ENCODE peak calls at places on chromosomes 1 and 21, in ten cellular contexts. One of them, this sample, is unnamed.

GRCh38 chr1:163874070-163874469 is 552.3 kb downstream of the NUF2 start:
- DNase-seq in neural progenitor cell: no peak
- DNase-seq in cardiac septum: no peak
- DNase-seq in T-cell: no peak
- DNase-seq in T-helper 1 cell: no peak
- DNase-seq in cardiac muscle cell: no peak
- DNase-seq in T-helper 2 cell treated with Interferon-gamma antibody and Interleukin-4, amounts not matched to agents 5 μg/mL and 100 μg/mL, for 36 hours: no peak
- DNase-seq in hepatic stellate cell: no peak
- DNase-seq in Right ventricle myocardium inferior: no peak
- DNase-seq in iPS-NIHi11: peak
- DNase-seq in this sample: no peak

GRCh38 chr1:237799762-237800474 is 90.8 kb downstream of the ZP4 start:
- DNase-seq in neural progenitor cell: peak
- DNase-seq in cardiac septum: no peak
- DNase-seq in T-cell: peak
- DNase-seq in T-helper 1 cell: peak
- DNase-seq in cardiac muscle cell: peak
- DNase-seq in T-helper 2 cell treated with Interferon-gamma antibody and Interleukin-4, amounts not matched to agents 5 μg/mL and 100 μg/mL, for 36 hours: no peak
- DNase-seq in hepatic stellate cell: no peak
- DNase-seq in Right ventricle myocardium inferior: peak
- DNase-seq in iPS-NIHi11: peak
- DNase-seq in this sample: no peak

GRCh38 chr1:53087332-53088285 is 25.6 kb downstream of the PODN start:
- DNase-seq in neural progenitor cell: peak
- DNase-seq in cardiac septum: no peak
- DNase-seq in T-cell: no peak
- DNase-seq in T-helper 1 cell: no peak
- DNase-seq in cardiac muscle cell: no peak
- DNase-seq in T-helper 2 cell treated with Interferon-gamma antibody and Interleukin-4, amounts not matched to agents 5 μg/mL and 100 μg/mL, for 36 hours: no peak
- DNase-seq in hepatic stellate cell: no peak
- DNase-seq in Right ventricle myocardium inferior: peak
- DNase-seq in iPS-NIHi11: peak
- DNase-seq in this sample: no peak

GRCh38 chr1:54542120-54542961 is 5.7 kb upstream of the ACOT11 start:
- DNase-seq in neural progenitor cell: peak
- DNase-seq in cardiac septum: peak
- DNase-seq in T-cell: peak
- DNase-seq in T-helper 1 cell: peak
- DNase-seq in cardiac muscle cell: peak
- DNase-seq in T-helper 2 cell treated with Interferon-gamma antibody and Interleukin-4, amounts not matched to agents 5 μg/mL and 100 μg/mL, for 36 hours: peak
- DNase-seq in hepatic stellate cell: no peak
- DNase-seq in Right ventricle myocardium inferior: peak
- DNase-seq in iPS-NIHi11: peak
- DNase-seq in this sample: no peak

GRCh38 chr1:113479713-113480676 is 89.7 kb downstream of the MAGI3 start:
- DNase-seq in neural progenitor cell: no peak
- DNase-seq in cardiac septum: no peak
- DNase-seq in T-cell: no peak
- DNase-seq in T-helper 1 cell: no peak
- DNase-seq in cardiac muscle cell: no peak
- DNase-seq in T-helper 2 cell treated with Interferon-gamma antibody and Interleukin-4, amounts not matched to agents 5 μg/mL and 100 μg/mL, for 36 hours: no peak
- DNase-seq in hepatic stellate cell: no peak
- DNase-seq in Right ventricle myocardium inferior: no peak
- DNase-seq in iPS-NIHi11: no peak
- DNase-seq in this sample: no peak

GRCh38 chr1:200767326-200767725 is 28.6 kb downstream of the CAMSAP2 start:
- DNase-seq in neural progenitor cell: no peak
- DNase-seq in cardiac septum: no peak
- DNase-seq in T-cell: no peak
- DNase-seq in T-helper 1 cell: no peak
- DNase-seq in cardiac muscle cell: peak
- DNase-seq in T-helper 2 cell treated with Interferon-gamma antibody and Interleukin-4, amounts not matched to agents 5 μg/mL and 100 μg/mL, for 36 hours: no peak
- DNase-seq in hepatic stellate cell: no peak
- DNase-seq in Right ventricle myocardium inferior: no peak
- DNase-seq in iPS-NIHi11: no peak
- DNase-seq in this sample: no peak

GRCh38 chr21:15134711-15135110 is 69.9 kb upstream of the NRIP1 start:
- DNase-seq in neural progenitor cell: no peak
- DNase-seq in cardiac septum: no peak
- DNase-seq in T-cell: no peak
- DNase-seq in T-helper 1 cell: no peak
- DNase-seq in cardiac muscle cell: no peak
- DNase-seq in T-helper 2 cell treated with Interferon-gamma antibody and Interleukin-4, amounts not matched to agents 5 μg/mL and 100 μg/mL, for 36 hours: no peak
- DNase-seq in hepatic stellate cell: no peak
- DNase-seq in Right ventricle myocardium inferior: no peak
- DNase-seq in iPS-NIHi11: no peak
- DNase-seq in this sample: no peak

GRCh38 chr1:75730432-75730831 is 5.9 kb downstream of the ACADM start:
- DNase-seq in neural progenitor cell: no peak
- DNase-seq in cardiac septum: no peak
- DNase-seq in T-cell: no peak
- DNase-seq in T-helper 1 cell: no peak
- DNase-seq in cardiac muscle cell: no peak
- DNase-seq in T-helper 2 cell treated with Interferon-gamma antibody and Interleukin-4, amounts not matched to agents 5 μg/mL and 100 μg/mL, for 36 hours: no peak
- DNase-seq in hepatic stellate cell: no peak
- DNase-seq in Right ventricle myocardium inferior: no peak
- DNase-seq in iPS-NIHi11: no peak
- DNase-seq in this sample: no peak

GRCh38 chr1:17232759-17233661 is 15.9 kb upstream of the PADI3 start:
- DNase-seq in neural progenitor cell: no peak
- DNase-seq in cardiac septum: no peak
- DNase-seq in T-cell: no peak
- DNase-seq in T-helper 1 cell: no peak
- DNase-seq in cardiac muscle cell: peak
- DNase-seq in T-helper 2 cell treated with Interferon-gamma antibody and Interleukin-4, amounts not matched to agents 5 μg/mL and 100 μg/mL, for 36 hours: no peak
- DNase-seq in hepatic stellate cell: peak
- DNase-seq in Right ventricle myocardium inferior: no peak
- DNase-seq in iPS-NIHi11: no peak
- DNase-seq in this sample: no peak

GRCh38 chr1:38037481-38037939 is 9.1 kb downstream of the POU3F1 start:
- DNase-seq in neural progenitor cell: no peak
- DNase-seq in cardiac septum: peak
- DNase-seq in T-cell: no peak
- DNase-seq in T-helper 1 cell: no peak
- DNase-seq in cardiac muscle cell: peak
- DNase-seq in T-helper 2 cell treated with Interferon-gamma antibody and Interleukin-4, amounts not matched to agents 5 μg/mL and 100 μg/mL, for 36 hours: no peak
- DNase-seq in hepatic stellate cell: no peak
- DNase-seq in Right ventricle myocardium inferior: no peak
- DNase-seq in iPS-NIHi11: no peak
- DNase-seq in this sample: no peak

GRCh38 chr1:88612783-88613182 is 71.3 kb upstream of the PKN2 start:
- DNase-seq in neural progenitor cell: no peak
- DNase-seq in cardiac septum: no peak
- DNase-seq in T-cell: no peak
- DNase-seq in T-helper 1 cell: no peak
- DNase-seq in cardiac muscle cell: no peak
- DNase-seq in T-helper 2 cell treated with Interferon-gamma antibody and Interleukin-4, amounts not matched to agents 5 μg/mL and 100 μg/mL, for 36 hours: no peak
- DNase-seq in hepatic stellate cell: no peak
- DNase-seq in Right ventricle myocardium inferior: no peak
- DNase-seq in iPS-NIHi11: no peak
- DNase-seq in this sample: no peak

GRCh38 chr1:9628541-9629444 is 22.7 kb upstream of the PIK3CD start:
- DNase-seq in neural progenitor cell: no peak
- DNase-seq in cardiac septum: no peak
- DNase-seq in T-cell: peak
- DNase-seq in T-helper 1 cell: peak
- DNase-seq in cardiac muscle cell: no peak
- DNase-seq in T-helper 2 cell treated with Interferon-gamma antibody and Interleukin-4, amounts not matched to agents 5 μg/mL and 100 μg/mL, for 36 hours: peak
- DNase-seq in hepatic stellate cell: no peak
- DNase-seq in Right ventricle myocardium inferior: peak
- DNase-seq in iPS-NIHi11: no peak
- DNase-seq in this sample: no peak

GRCh38 chr1:231126181-231126580 is 35.7 kb upstream of the TRIM67 start:
- DNase-seq in neural progenitor cell: no peak
- DNase-seq in cardiac septum: no peak
- DNase-seq in T-cell: no peak
- DNase-seq in T-helper 1 cell: no peak
- DNase-seq in cardiac muscle cell: no peak
- DNase-seq in T-helper 2 cell treated with Interferon-gamma antibody and Interleukin-4, amounts not matched to agents 5 μg/mL and 100 μg/mL, for 36 hours: no peak
- DNase-seq in hepatic stellate cell: no peak
- DNase-seq in Right ventricle myocardium inferior: no peak
- DNase-seq in iPS-NIHi11: no peak
- DNase-seq in this sample: no peak

GRCh38 chr1:35845766-35846165 is 37.2 kb upstream of the AGO1 start:
- DNase-seq in neural progenitor cell: no peak
- DNase-seq in cardiac septum: no peak
- DNase-seq in T-cell: no peak
- DNase-seq in T-helper 1 cell: no peak
- DNase-seq in cardiac muscle cell: peak
- DNase-seq in T-helper 2 cell treated with Interferon-gamma antibody and Interleukin-4, amounts not matched to agents 5 μg/mL and 100 μg/mL, for 36 hours: no peak
- DNase-seq in hepatic stellate cell: no peak
- DNase-seq in Right ventricle myocardium inferior: no peak
- DNase-seq in iPS-NIHi11: no peak
- DNase-seq in this sample: no peak

GRCh38 chr1:168623003-168623828 is 46.8 kb downstream of the XCL1 start:
- DNase-seq in neural progenitor cell: no peak
- DNase-seq in cardiac septum: no peak
- DNase-seq in T-cell: no peak
- DNase-seq in T-helper 1 cell: no peak
- DNase-seq in cardiac muscle cell: peak
- DNase-seq in T-helper 2 cell treated with Interferon-gamma antibody and Interleukin-4, amounts not matched to agents 5 μg/mL and 100 μg/mL, for 36 hours: no peak
- DNase-seq in hepatic stellate cell: no peak
- DNase-seq in Right ventricle myocardium inferior: no peak
- DNase-seq in iPS-NIHi11: no peak
- DNase-seq in this sample: no peak

GRCh38 chr1:106555571-106555970 is 500.9 kb upstream of the PRMT6 start:
- DNase-seq in neural progenitor cell: no peak
- DNase-seq in cardiac septum: no peak
- DNase-seq in T-cell: no peak
- DNase-seq in T-helper 1 cell: no peak
- DNase-seq in cardiac muscle cell: no peak
- DNase-seq in T-helper 2 cell treated with Interferon-gamma antibody and Interleukin-4, amounts not matched to agents 5 μg/mL and 100 μg/mL, for 36 hours: no peak
- DNase-seq in hepatic stellate cell: no peak
- DNase-seq in Right ventricle myocardium inferior: no peak
- DNase-seq in iPS-NIHi11: no peak
- DNase-seq in this sample: no peak

GRCh38 chr1:232039303-232039702 is 412.7 kb downstream of the DISC1 start:
- DNase-seq in neural progenitor cell: no peak
- DNase-seq in cardiac septum: no peak
- DNase-seq in T-cell: no peak
- DNase-seq in T-helper 1 cell: no peak
- DNase-seq in cardiac muscle cell: no peak
- DNase-seq in T-helper 2 cell treated with Interferon-gamma antibody and Interleukin-4, amounts not matched to agents 5 μg/mL and 100 μg/mL, for 36 hours: no peak
- DNase-seq in hepatic stellate cell: no peak
- DNase-seq in Right ventricle myocardium inferior: no peak
- DNase-seq in iPS-NIHi11: no peak
- DNase-seq in this sample: no peak

GRCh38 chr1:1233567-1233892 is 1.5 kb downstream of the B3GALT6 start:
- DNase-seq in neural progenitor cell: no peak
- DNase-seq in cardiac septum: no peak
- DNase-seq in T-cell: no peak
- DNase-seq in T-helper 1 cell: no peak
- DNase-seq in cardiac muscle cell: no peak
- DNase-seq in T-helper 2 cell treated with Interferon-gamma antibody and Interleukin-4, amounts not matched to agents 5 μg/mL and 100 μg/mL, for 36 hours: no peak
- DNase-seq in hepatic stellate cell: no peak
- DNase-seq in Right ventricle myocardium inferior: no peak
- DNase-seq in iPS-NIHi11: no peak
- DNase-seq in this sample: no peak

GRCh38 chr1:207335695-207336363 is 14.4 kb downstream of the CD55 start:
- DNase-seq in neural progenitor cell: no peak
- DNase-seq in cardiac septum: no peak
- DNase-seq in T-cell: no peak
- DNase-seq in T-helper 1 cell: peak
- DNase-seq in cardiac muscle cell: peak
- DNase-seq in T-helper 2 cell treated with Interferon-gamma antibody and Interleukin-4, amounts not matched to agents 5 μg/mL and 100 μg/mL, for 36 hours: peak
- DNase-seq in hepatic stellate cell: no peak
- DNase-seq in Right ventricle myocardium inferior: no peak
- DNase-seq in iPS-NIHi11: no peak
- DNase-seq in this sample: no peak

GRCh38 chr1:78047631-78048030 is 1.9 kb downstream of the GIPC2 start:
- DNase-seq in neural progenitor cell: no peak
- DNase-seq in cardiac septum: no peak
- DNase-seq in T-cell: no peak
- DNase-seq in T-helper 1 cell: no peak
- DNase-seq in cardiac muscle cell: no peak
- DNase-seq in T-helper 2 cell treated with Interferon-gamma antibody and Interleukin-4, amounts not matched to agents 5 μg/mL and 100 μg/mL, for 36 hours: no peak
- DNase-seq in hepatic stellate cell: no peak
- DNase-seq in Right ventricle myocardium inferior: no peak
- DNase-seq in iPS-NIHi11: no peak
- DNase-seq in this sample: no peak

GRCh38 chr1:61293197-61293596 is 210.8 kb downstream of the NFIA start:
- DNase-seq in neural progenitor cell: no peak
- DNase-seq in cardiac septum: no peak
- DNase-seq in T-cell: no peak
- DNase-seq in T-helper 1 cell: no peak
- DNase-seq in cardiac muscle cell: no peak
- DNase-seq in T-helper 2 cell treated with Interferon-gamma antibody and Interleukin-4, amounts not matched to agents 5 μg/mL and 100 μg/mL, for 36 hours: no peak
- DNase-seq in hepatic stellate cell: no peak
- DNase-seq in Right ventricle myocardium inferior: no peak
- DNase-seq in iPS-NIHi11: no peak
- DNase-seq in this sample: no peak

GRCh38 chr1:111977378-111977777 is 12.1 kb downstream of the KCND3 start:
- DNase-seq in neural progenitor cell: no peak
- DNase-seq in cardiac septum: no peak
- DNase-seq in T-cell: no peak
- DNase-seq in T-helper 1 cell: no peak
- DNase-seq in cardiac muscle cell: no peak
- DNase-seq in T-helper 2 cell treated with Interferon-gamma antibody and Interleukin-4, amounts not matched to agents 5 μg/mL and 100 μg/mL, for 36 hours: no peak
- DNase-seq in hepatic stellate cell: no peak
- DNase-seq in Right ventricle myocardium inferior: no peak
- DNase-seq in iPS-NIHi11: no peak
- DNase-seq in this sample: no peak

GRCh38 chr1:207872655-207873054 is 38.3 kb downstream of the CD34 start:
- DNase-seq in neural progenitor cell: no peak
- DNase-seq in cardiac septum: no peak
- DNase-seq in T-cell: no peak
- DNase-seq in T-helper 1 cell: no peak
- DNase-seq in cardiac muscle cell: no peak
- DNase-seq in T-helper 2 cell treated with Interferon-gamma antibody and Interleukin-4, amounts not matched to agents 5 μg/mL and 100 μg/mL, for 36 hours: no peak
- DNase-seq in hepatic stellate cell: no peak
- DNase-seq in Right ventricle myocardium inferior: no peak
- DNase-seq in iPS-NIHi11: no peak
- DNase-seq in this sample: peak

GRCh38 chr1:150176593-150176992 is 26.9 kb downstream of the PLEKHO1 start:
- DNase-seq in neural progenitor cell: no peak
- DNase-seq in cardiac septum: no peak
- DNase-seq in T-cell: no peak
- DNase-seq in T-helper 1 cell: no peak
- DNase-seq in cardiac muscle cell: no peak
- DNase-seq in T-helper 2 cell treated with Interferon-gamma antibody and Interleukin-4, amounts not matched to agents 5 μg/mL and 100 μg/mL, for 36 hours: no peak
- DNase-seq in hepatic stellate cell: no peak
- DNase-seq in Right ventricle myocardium inferior: no peak
- DNase-seq in iPS-NIHi11: no peak
- DNase-seq in this sample: no peak

GRCh38 chr21:23308741-23309140 is 2298.5 kb downstream of the MRPL39 start:
- DNase-seq in neural progenitor cell: no peak
- DNase-seq in cardiac septum: no peak
- DNase-seq in T-cell: no peak
- DNase-seq in T-helper 1 cell: no peak
- DNase-seq in cardiac muscle cell: no peak
- DNase-seq in T-helper 2 cell treated with Interferon-gamma antibody and Interleukin-4, amounts not matched to agents 5 μg/mL and 100 μg/mL, for 36 hours: no peak
- DNase-seq in hepatic stellate cell: no peak
- DNase-seq in Right ventricle myocardium inferior: no peak
- DNase-seq in iPS-NIHi11: no peak
- DNase-seq in this sample: no peak

GRCh38 chr1:66402194-66402593 is 131.8 kb upstream of the SGIP1 start:
- DNase-seq in neural progenitor cell: no peak
- DNase-seq in cardiac septum: peak
- DNase-seq in T-cell: no peak
- DNase-seq in T-helper 1 cell: no peak
- DNase-seq in cardiac muscle cell: peak
- DNase-seq in T-helper 2 cell treated with Interferon-gamma antibody and Interleukin-4, amounts not matched to agents 5 μg/mL and 100 μg/mL, for 36 hours: no peak
- DNase-seq in hepatic stellate cell: peak
- DNase-seq in Right ventricle myocardium inferior: peak
- DNase-seq in iPS-NIHi11: no peak
- DNase-seq in this sample: no peak

GRCh38 chr1:41568204-41568603 is 83.7 kb upstream of the EDN2 start:
- DNase-seq in neural progenitor cell: no peak
- DNase-seq in cardiac septum: peak
- DNase-seq in T-cell: no peak
- DNase-seq in T-helper 1 cell: no peak
- DNase-seq in cardiac muscle cell: no peak
- DNase-seq in T-helper 2 cell treated with Interferon-gamma antibody and Interleukin-4, amounts not matched to agents 5 μg/mL and 100 μg/mL, for 36 hours: no peak
- DNase-seq in hepatic stellate cell: no peak
- DNase-seq in Right ventricle myocardium inferior: no peak
- DNase-seq in iPS-NIHi11: no peak
- DNase-seq in this sample: no peak

GRCh38 chr1:108665047-108665446 is 4.2 kb upstream of the HENMT1 start:
- DNase-seq in neural progenitor cell: no peak
- DNase-seq in cardiac septum: no peak
- DNase-seq in T-cell: no peak
- DNase-seq in T-helper 1 cell: no peak
- DNase-seq in cardiac muscle cell: no peak
- DNase-seq in T-helper 2 cell treated with Interferon-gamma antibody and Interleukin-4, amounts not matched to agents 5 μg/mL and 100 μg/mL, for 36 hours: no peak
- DNase-seq in hepatic stellate cell: no peak
- DNase-seq in Right ventricle myocardium inferior: no peak
- DNase-seq in iPS-NIHi11: no peak
- DNase-seq in this sample: no peak

This sample was measured in vagina.